ENCODE peak calls at places on chromosome 12, in nine cellular contexts. B, J, X, Q, W, T, F, P and R are unnamed samples.

GRCh38 chr12:96359328-96359727 is 40.9 kb downstream of the CDK17 start:
- DNase-seq in B (no peak), J (no peak), X (no peak), Q (no peak), W (no peak), T (peak; percentile 73), F (no peak), P (no peak), R (no peak)

GRCh38 chr12:118136559-118137003 is 657 bp downstream of the PEBP1 start:
- DNase-seq in B (peak; percentile 67), J (peak; percentile 7), X (peak; percentile 30), Q (peak; percentile 79), W (peak; percentile 29), T (peak; percentile 71), F (peak; percentile 62), P (peak; percentile 7), R (no peak)

GRCh38 chr12:90028620-90029051 is 320.0 kb upstream of the ATP2B1 start:
- DNase-seq in B (peak; percentile 64), J (no peak), X (no peak), Q (no peak), W (no peak), T (no peak), F (no peak), P (peak; percentile 61), R (peak; percentile 12)

GRCh38 chr12:46523446-46523845 is 150.9 kb upstream of the SLC38A2 start:
- DNase-seq in B (no peak), J (no peak), X (no peak), Q (no peak), W (no peak), T (peak; percentile 78), F (no peak), P (peak; percentile 21), R (no peak)

GRCh38 chr12:110585231-110585799 is 2.2 kb upstream of the PPTC7 start:
- DNase-seq in B (no peak), J (no peak), X (peak; percentile 13), Q (peak; percentile 69), W (no peak), T (no peak), F (no peak), P (peak; percentile 10), R (no peak)

GRCh38 chr12:52759218-52759617 is 17.9 kb downstream of the KRT76 start:
- DNase-seq in B (no peak), J (no peak), X (no peak), Q (no peak), W (no peak), T (no peak), F (no peak), P (no peak), R (no peak)

GRCh38 chr12:125032466-125033152 is 32.6 kb upstream of the AACS start:
- DNase-seq in B (no peak), J (no peak), X (no peak), Q (no peak), W (no peak), T (no peak), F (no peak), P (no peak), R (no peak)

GRCh38 chr12:75635606-75636444 is 124.4 kb upstream of the KRR1 start:
- DNase-seq in B (no peak), J (no peak), X (no peak), Q (no peak), W (no peak), T (peak; percentile 97), F (peak; percentile 58), P (peak; percentile 91), R (no peak)

GRCh38 chr12:131509706-131510105 is 201.2 kb upstream of the SFSWAP start:
- DNase-seq in B (no peak), J (no peak), X (no peak), Q (no peak), W (no peak), T (no peak), F (no peak), P (no peak), R (no peak)

GRCh38 chr12:94092516-94093241 is 55.7 kb upstream of the PLXNC1 start:
- DNase-seq in B (no peak), J (no peak), X (no peak), Q (peak; percentile 90), W (no peak), T (no peak), F (no peak), P (peak; percentile 43), R (no peak)

GRCh38 chr12:46892887-46893286 is 67.1 kb upstream of the SLC38A4 start:
- DNase-seq in B (no peak), J (no peak), X (no peak), Q (no peak), W (no peak), T (no peak), F (no peak), P (no peak), R (no peak)